ENCODE peak calls at places on chromosome 18, in seven cellular contexts. One of them, this sample, is unnamed.

GRCh38 chr18:10895976-10896375 is 253.4 kb downstream of the PIEZO2 start:
- DNase-seq in uterus: no peak
- DNase-seq in RWPE1: no peak
- DNase-seq in AG04450: no peak
- DNase-seq in left ventricle myocardium inferior: no peak
- DNase-seq in brain microvascular endothelial cell: no peak
- DNase-seq in fibroblast of lung: no peak
- DNase-seq in this sample: no peak

GRCh38 chr18:49241852-49242251 is 218.6 kb downstream of the DYM start:
- DNase-seq in uterus: no peak
- DNase-seq in AG04450: no peak
- DNase-seq in fibroblast of lung: peak
- DNase-seq in left ventricle myocardium inferior: no peak
- DNase-seq in brain microvascular endothelial cell: peak
- DNase-seq in RWPE1: no peak
- DNase-seq in this sample: no peak

GRCh38 chr18:5180254-5180653 is 16.8 kb downstream of the AKAIN1 start:
- DNase-seq in left ventricle myocardium inferior: no peak
- DNase-seq in AG04450: no peak
- DNase-seq in fibroblast of lung: no peak
- DNase-seq in RWPE1: no peak
- DNase-seq in brain microvascular endothelial cell: no peak
- DNase-seq in uterus: no peak
- DNase-seq in this sample: no peak

GRCh38 chr18:9101730-9102390 is 639 bp upstream of the NDUFV2 start:
- DNase-seq in brain microvascular endothelial cell: peak
- DNase-seq in RWPE1: peak
- DNase-seq in AG04450: no peak
- DNase-seq in uterus: no peak
- DNase-seq in left ventricle myocardium inferior: no peak
- DNase-seq in fibroblast of lung: peak
- DNase-seq in this sample: peak

GRCh38 chr18:79639072-79639829 is 40.4 kb upstream of the CTDP1 start:
- DNase-seq in RWPE1: no peak
- DNase-seq in fibroblast of lung: no peak
- DNase-seq in AG04450: no peak
- DNase-seq in uterus: no peak
- DNase-seq in brain microvascular endothelial cell: no peak
- DNase-seq in left ventricle myocardium inferior: no peak
- DNase-seq in this sample: no peak

GRCh38 chr18:56515522-56515921 is 122.9 kb downstream of the TXNL1 start:
- DNase-seq in uterus: no peak
- DNase-seq in fibroblast of lung: no peak
- DNase-seq in brain microvascular endothelial cell: no peak
- DNase-seq in AG04450: no peak
- DNase-seq in RWPE1: no peak
- DNase-seq in left ventricle myocardium inferior: no peak
- DNase-seq in this sample: no peak

GRCh38 chr18:61980355-61980754 is 87.5 kb upstream of the RNF152 start:
- DNase-seq in RWPE1: no peak
- DNase-seq in AG04450: no peak
- DNase-seq in fibroblast of lung: no peak
- DNase-seq in left ventricle myocardium inferior: no peak
- DNase-seq in brain microvascular endothelial cell: no peak
- DNase-seq in uterus: no peak
- DNase-seq in this sample: no peak

GRCh38 chr18:2655153-2655953 is at the start of gene SMCHD1:
- DNase-seq in uterus: peak
- DNase-seq in fibroblast of lung: peak
- DNase-seq in brain microvascular endothelial cell: peak
- DNase-seq in RWPE1: peak
- DNase-seq in AG04450: no peak
- DNase-seq in left ventricle myocardium inferior: peak
- DNase-seq in this sample: peak

GRCh38 chr18:79396431-79397287 is 929 bp downstream of the NFATC1 start:
- DNase-seq in uterus: peak
- DNase-seq in left ventricle myocardium inferior: peak
- DNase-seq in RWPE1: peak
- DNase-seq in fibroblast of lung: peak
- DNase-seq in AG04450: no peak
- DNase-seq in brain microvascular endothelial cell: no peak
- DNase-seq in this sample: peak

GRCh38 chr18:23503967-23504352 is 649 bp downstream of the RMC1 start:
- DNase-seq in uterus: no peak
- DNase-seq in brain microvascular endothelial cell: no peak
- DNase-seq in AG04450: no peak
- DNase-seq in left ventricle myocardium inferior: no peak
- DNase-seq in fibroblast of lung: no peak
- DNase-seq in RWPE1: no peak
- DNase-seq in this sample: peak
- H3K27ac ChIP-seq in uterus: peak
- H3K27ac ChIP-seq in brain microvascular endothelial cell: peak
- H3K27ac ChIP-seq in AG04450: no peak
- H3K27ac ChIP-seq in left ventricle myocardium inferior: peak
- H3K27ac ChIP-seq in fibroblast of lung: peak
- H3K27ac ChIP-seq in RWPE1: peak
- H3K27ac ChIP-seq in this sample: peak

DNA sequence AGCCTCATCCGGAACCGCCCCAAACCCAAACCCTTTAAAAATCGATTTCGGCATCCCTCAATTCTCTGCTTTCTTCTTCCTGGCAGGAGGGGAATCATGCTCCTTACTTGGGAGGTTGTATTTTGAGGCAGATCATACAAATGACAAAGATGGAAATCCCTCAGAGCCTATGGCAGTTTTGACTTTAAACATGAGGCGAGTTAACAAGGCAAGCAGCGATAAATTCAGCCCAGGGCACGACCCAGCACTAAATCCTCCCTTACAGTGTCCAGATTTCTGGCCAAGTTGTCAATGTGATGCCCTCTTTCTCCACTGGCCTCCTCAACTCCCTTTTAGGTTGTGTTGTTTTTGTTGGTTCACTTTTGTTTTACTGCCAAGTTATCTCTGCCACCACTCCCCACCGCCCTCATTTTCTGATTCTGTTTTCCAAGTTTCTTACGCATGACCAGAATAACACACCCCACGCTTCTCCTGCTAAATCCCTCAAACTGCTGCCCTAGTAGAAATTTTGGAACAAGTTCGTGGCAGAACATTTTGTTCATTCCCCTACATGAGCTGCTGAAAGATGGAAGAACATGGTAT is 68.3 kb downstream of the CTAGE1 start:
- DNase-seq in brain microvascular endothelial cell: no peak
- DNase-seq in RWPE1: no peak
- DNase-seq in AG04450: no peak
- DNase-seq in left ventricle myocardium inferior: no peak
- DNase-seq in uterus: peak
- DNase-seq in fibroblast of lung: peak
- DNase-seq in this sample: no peak
- H3K27ac ChIP-seq in brain microvascular endothelial cell: peak
- H3K27ac ChIP-seq in RWPE1: peak
- H3K27ac ChIP-seq in AG04450: no peak
- H3K27ac ChIP-seq in left ventricle myocardium inferior: peak
- H3K27ac ChIP-seq in uterus: peak
- H3K27ac ChIP-seq in fibroblast of lung: no peak
- H3K27ac ChIP-seq in this sample: no peak

GRCh38 chr18:74283255-74283554 is 8.6 kb downstream of the CYB5A start:
- DNase-seq in brain microvascular endothelial cell: no peak
- DNase-seq in uterus: no peak
- DNase-seq in fibroblast of lung: no peak
- DNase-seq in RWPE1: no peak
- DNase-seq in left ventricle myocardium inferior: no peak
- DNase-seq in AG04450: no peak
- DNase-seq in this sample: no peak
- H3K27ac ChIP-seq in brain microvascular endothelial cell: no peak
- H3K27ac ChIP-seq in uterus: peak
- H3K27ac ChIP-seq in fibroblast of lung: no peak
- H3K27ac ChIP-seq in RWPE1: no peak
- H3K27ac ChIP-seq in left ventricle myocardium inferior: peak
- H3K27ac ChIP-seq in AG04450: no peak
- H3K27ac ChIP-seq in this sample: no peak

DNA sequence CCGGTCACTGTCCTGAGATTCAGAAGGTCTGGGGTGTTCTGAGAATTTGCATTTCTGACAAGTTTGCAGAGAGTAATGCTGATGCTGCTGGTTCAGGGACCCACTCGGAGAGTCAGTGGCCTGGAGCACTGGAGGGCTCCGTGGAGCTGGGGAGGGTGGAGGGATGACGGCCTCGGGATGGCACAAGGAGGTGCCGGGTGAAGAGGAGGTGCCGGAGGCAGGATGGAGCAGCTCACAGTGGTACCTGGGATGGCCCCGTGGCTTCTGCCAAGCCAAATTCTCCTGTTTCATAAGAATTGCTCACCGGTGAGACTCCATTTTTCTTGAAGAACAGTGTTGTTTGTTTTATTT is 252.9 kb downstream of the LDLRAD4 start:
- DNase-seq in left ventricle myocardium inferior: no peak
- DNase-seq in AG04450: no peak
- DNase-seq in RWPE1: no peak
- DNase-seq in brain microvascular endothelial cell: no peak
- DNase-seq in uterus: no peak
- DNase-seq in fibroblast of lung: no peak
- DNase-seq in this sample: no peak
- H3K27ac ChIP-seq in left ventricle myocardium inferior: peak
- H3K27ac ChIP-seq in AG04450: no peak
- H3K27ac ChIP-seq in RWPE1: no peak
- H3K27ac ChIP-seq in brain microvascular endothelial cell: no peak
- H3K27ac ChIP-seq in uterus: no peak
- H3K27ac ChIP-seq in fibroblast of lung: no peak
- H3K27ac ChIP-seq in this sample: no peak

DNA sequence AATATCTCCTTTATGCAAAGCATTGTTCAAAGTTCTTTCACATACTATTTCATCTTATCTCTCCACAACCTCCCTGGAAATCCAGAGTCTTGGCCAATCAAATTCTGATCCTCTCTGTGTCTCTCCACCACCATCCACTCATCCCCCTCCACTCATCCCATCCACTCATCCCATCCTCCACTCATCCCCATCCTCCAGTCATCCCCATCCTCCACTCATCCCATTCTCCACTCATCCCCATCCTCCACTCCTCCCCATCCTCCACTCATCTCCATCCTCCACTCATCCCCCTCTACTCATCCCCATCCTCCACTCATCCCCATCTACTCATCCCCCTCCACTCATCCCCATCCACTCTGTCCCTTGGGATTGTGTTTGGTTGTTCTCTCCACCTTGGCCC is 101.1 kb downstream of the BCL2 start:
- DNase-seq in fibroblast of lung: no peak
- DNase-seq in uterus: no peak
- DNase-seq in brain microvascular endothelial cell: no peak
- DNase-seq in RWPE1: peak
- DNase-seq in left ventricle myocardium inferior: no peak
- DNase-seq in AG04450: no peak
- DNase-seq in this sample: no peak
- H3K27ac ChIP-seq in fibroblast of lung: no peak
- H3K27ac ChIP-seq in uterus: no peak
- H3K27ac ChIP-seq in brain microvascular endothelial cell: no peak
- H3K27ac ChIP-seq in RWPE1: no peak
- H3K27ac ChIP-seq in left ventricle myocardium inferior: no peak
- H3K27ac ChIP-seq in AG04450: no peak
- H3K27ac ChIP-seq in this sample: no peak

GRCh38 chr18:42048150-42048549 is 93.1 kb downstream of the PIK3C3 start:
- DNase-seq in fibroblast of lung: peak
- DNase-seq in uterus: no peak
- DNase-seq in RWPE1: peak
- DNase-seq in brain microvascular endothelial cell: peak
- DNase-seq in AG04450: peak
- DNase-seq in left ventricle myocardium inferior: no peak
- DNase-seq in this sample: no peak

GRCh38 chr18:42041793-42042192 is 86.8 kb downstream of the PIK3C3 start:
- DNase-seq in brain microvascular endothelial cell: no peak
- DNase-seq in RWPE1: no peak
- DNase-seq in AG04450: no peak
- DNase-seq in fibroblast of lung: no peak
- DNase-seq in uterus: no peak
- DNase-seq in left ventricle myocardium inferior: no peak
- DNase-seq in this sample: no peak

GRCh38 chr18:42039396-42039795 is 84.4 kb downstream of the PIK3C3 start:
- DNase-seq in brain microvascular endothelial cell: no peak
- DNase-seq in left ventricle myocardium inferior: no peak
- DNase-seq in RWPE1: no peak
- DNase-seq in fibroblast of lung: no peak
- DNase-seq in uterus: no peak
- DNase-seq in AG04450: no peak
- DNase-seq in this sample: no peak

GRCh38 chr18:42047721-42048120 is 92.7 kb downstream of the PIK3C3 start:
- DNase-seq in fibroblast of lung: peak
- DNase-seq in RWPE1: no peak
- DNase-seq in left ventricle myocardium inferior: no peak
- DNase-seq in AG04450: no peak
- DNase-seq in uterus: no peak
- DNase-seq in brain microvascular endothelial cell: peak
- DNase-seq in this sample: no peak

DNA sequence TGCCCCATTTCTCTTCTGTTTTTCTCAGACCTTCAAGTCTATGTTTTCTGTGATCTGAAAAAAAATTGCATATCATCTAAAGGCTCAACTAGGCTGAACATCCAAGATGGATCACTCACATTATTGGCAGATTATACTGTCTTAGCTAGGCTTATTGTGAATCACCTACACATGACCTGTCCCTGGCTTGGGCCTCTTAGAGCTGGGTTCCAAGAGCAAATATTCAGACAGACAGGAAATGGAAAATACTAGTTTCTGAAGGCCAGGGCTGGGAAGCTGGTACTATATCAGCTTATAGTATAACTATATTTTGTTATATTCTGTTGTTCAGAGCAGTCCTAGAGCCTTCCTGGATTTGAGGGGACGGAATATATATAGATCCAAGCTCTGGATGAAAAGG is 90.3 kb downstream of the PIK3C3 start:
- DNase-seq in left ventricle myocardium inferior: no peak
- DNase-seq in RWPE1: no peak
- DNase-seq in fibroblast of lung: peak
- DNase-seq in uterus: no peak
- DNase-seq in AG04450: no peak
- DNase-seq in brain microvascular endothelial cell: peak
- DNase-seq in this sample: no peak
- H3K27ac ChIP-seq in left ventricle myocardium inferior: no peak
- H3K27ac ChIP-seq in RWPE1: no peak
- H3K27ac ChIP-seq in fibroblast of lung: no peak
- H3K27ac ChIP-seq in uterus: no peak
- H3K27ac ChIP-seq in AG04450: no peak
- H3K27ac ChIP-seq in brain microvascular endothelial cell: no peak
- H3K27ac ChIP-seq in this sample: no peak

GRCh38 chr18:22505136-22505535 is 87.4 kb upstream of the CTAGE1 start:
- DNase-seq in brain microvascular endothelial cell: no peak
- DNase-seq in left ventricle myocardium inferior: no peak
- DNase-seq in AG04450: no peak
- DNase-seq in fibroblast of lung: peak
- DNase-seq in uterus: no peak
- DNase-seq in RWPE1: no peak
- DNase-seq in this sample: no peak
- H3K27ac ChIP-seq in brain microvascular endothelial cell: no peak
- H3K27ac ChIP-seq in left ventricle myocardium inferior: peak
- H3K27ac ChIP-seq in AG04450: peak
- H3K27ac ChIP-seq in fibroblast of lung: peak
- H3K27ac ChIP-seq in uterus: peak
- H3K27ac ChIP-seq in RWPE1: no peak
- H3K27ac ChIP-seq in this sample: no peak

This sample was measured in OCI-LY7.